ENCODE peak calls at places on chromosomes 12 and 14, in four cellular contexts. L is fibroblast of lung, U is IMR-90, Y is fibroblast of pulmonary artery. G is an unnamed sample.
A peak's percentile ranks its signal among the peaks of the same experiment; 100 is the strongest.

GRCh38 chr14:21436567-21437062 is 19.3 kb downstream of the CHD8 start:
- DNase-seq in U (no peak), L (no peak), Y (no peak), G (no peak)

GRCh38 chr12:31928246-31929139 is 30.7 kb upstream of the RESF1 start:
- DNase-seq in U (no peak), L (no peak), Y (no peak), G (no peak)

GRCh38 chr12:101501410-101502045 is 26.4 kb downstream of the SPIC start:
- DNase-seq in U (peak; percentile 5), L (no peak), Y (peak; percentile 10), G (peak; percentile 12)

GRCh38 chr12:38113991-38114390 is 202.6 kb upstream of the ALG10B start:
- DNase-seq in U (no peak), Y (no peak), L (no peak), G (no peak)

GRCh38 chr12:17928708-17929366 is 161.2 kb downstream of the RERGL start:
- DNase-seq in L (peak; percentile 84), Y (peak; percentile 40), U (peak; percentile 13), G (peak; percentile 72)

GRCh38 chr12:54588110-54588831 is at the start of gene PPP1R1A:
- DNase-seq in Y (no peak), U (no peak), L (no peak), G (no peak)

GRCh38 chr14:95490727-95491451 is 25.6 kb downstream of the SYNE3 start:
- DNase-seq in Y (peak; percentile 56), U (no peak), L (peak; percentile 29), G (peak; percentile 55)

GRCh38 chr14:86050072-86050683 is 520.2 kb downstream of the FLRT2 start:
- DNase-seq in L (no peak), Y (no peak), U (no peak), G (no peak)

GRCh38 chr12:106122004-106122403 is 16.8 kb downstream of the NUAK1 start:
- DNase-seq in Y (no peak), L (no peak), U (no peak), G (no peak)

GRCh38 chr14:33943081-33943480 is 7.8 kb downstream of the EGLN3 start:
- DNase-seq in L (no peak), Y (no peak), U (no peak), G (no peak)

GRCh38 chr12:7304456-7304855 is 584 bp downstream of the ACSM4 start:
- DNase-seq in U (no peak), L (no peak), Y (no peak), G (peak; percentile 7)

GRCh38 chr14:44449694-44450093 is 57.4 kb downstream of the FSCB start:
- DNase-seq in Y (no peak), U (no peak), L (no peak), G (no peak)

GRCh38 chr14:95533391-95533821 is 1.4 kb upstream of the GLRX5 start:
- DNase-seq in U (peak; percentile 65), Y (peak; percentile 59), L (peak; percentile 61), G (peak; percentile 61)

GRCh38 chr12:123519151-123520001 is 14.1 kb downstream of the RILPL1 start:
- DNase-seq in U (peak; percentile 56), Y (peak; percentile 30), L (peak; percentile 85), G (peak; percentile 35)

GRCh38 chr14:89402363-89402762 is 14.7 kb downstream of the FOXN3 start:
- DNase-seq in L (no peak), U (no peak), Y (no peak), G (no peak)

GRCh38 chr14:22791302-22791701 is 23.9 kb downstream of the SLC7A7 start:
- DNase-seq in U (peak; percentile 91), Y (peak; percentile 31), L (peak; percentile 84), G (peak; percentile 65)

GRCh38 chr14:100056964-100057817 is 8.0 kb upstream of the EVL start:
- DNase-seq in L (no peak), Y (peak; percentile 66), U (peak; percentile 43), G (peak; percentile 58)

GRCh38 chr14:59020382-59020781 is 168.1 kb upstream of the DAAM1 start:
- DNase-seq in L (peak; percentile 23), U (peak; percentile 46), Y (peak; percentile 57), G (peak; percentile 49)

GRCh38 chr14:104431929-104432541 is 147.5 kb upstream of the C14orf180 start:
- DNase-seq in L (no peak), Y (no peak), U (no peak), G (no peak)

GRCh38 chr12:76060111-76060510 is 24.4 kb downstream of the NAP1L1 start:
- DNase-seq in Y (no peak), U (no peak), L (no peak), G (no peak)

GRCh38 chr12:130849561-130850417 is 10.7 kb upstream of the STX2 start:
- DNase-seq in L (no peak), Y (no peak), U (no peak), G (no peak)

GRCh38 chr12:48996794-48997718 is 2.1 kb downstream of the DDN start:
- DNase-seq in U (peak; percentile 67), Y (peak; percentile 68), L (peak; percentile 60), G (peak; percentile 57)

GRCh38 chr14:31201111-31201510 is 6.5 kb downstream of the HECTD1 start:
- DNase-seq in U (no peak), Y (no peak), L (no peak), G (no peak)

GRCh38 chr12:68497702-68498101 is 113.0 kb upstream of the RAP1B start:
- DNase-seq in L (peak; percentile 100), U (peak; percentile 77), Y (peak; percentile 85), G (peak; percentile 93)

GRCh38 chr12:22981711-22982110 is 356.7 kb downstream of the ETNK1 start:
- DNase-seq in Y (peak; percentile 34), L (peak; percentile 24), U (peak; percentile 38), G (peak; percentile 64)

GRCh38 chr14:75088566-75089373 is 19.3 kb downstream of the ZC2HC1C start:
- DNase-seq in Y (peak; percentile 76), U (peak; percentile 65), L (peak; percentile 36), G (peak; percentile 63)

GRCh38 chr12:989751-990278 is 1.2 kb upstream of the ERC1 start:
- DNase-seq in L (peak; percentile 81), U (peak; percentile 81), Y (peak; percentile 74), G (peak; percentile 92)

GRCh38 chr12:110677206-110677911 is 11.6 kb downstream of the HVCN1 start:
- DNase-seq in Y (no peak), L (no peak), U (no peak), G (no peak)

GRCh38 chr12:132955933-132956725 is at the start of gene ZNF605:
- DNase-seq in L (peak; percentile 90), Y (peak; percentile 91), U (peak; percentile 89), G (peak; percentile 83)

GRCh38 chr12:67661311-67662011 is 12.9 kb downstream of the DYRK2 start:
- DNase-seq in L (peak; percentile 84), U (peak; percentile 87), Y (no peak), G (peak; percentile 87)

GRCh38 chr14:28297559-28297958 is 469.0 kb upstream of the FOXG1 start:
- DNase-seq in L (peak; percentile 63), U (no peak), Y (no peak), G (peak; percentile 7)

GRCh38 chr14:100256339-100256895 is 17.5 kb downstream of the YY1 start:
- DNase-seq in Y (no peak), L (no peak), U (no peak), G (no peak)

GRCh38 chr12:53430116-53430515 is 6.5 kb downstream of the AMHR2 start:
- DNase-seq in L (no peak), Y (no peak), U (no peak), G (no peak)

GRCh38 chr14:97948841-97949240 is 1151.7 kb downstream of the VRK1 start:
- DNase-seq in Y (no peak), U (no peak), L (no peak), G (no peak)

GRCh38 chr12:49206389-49206788 is 17.5 kb upstream of the TUBA1A start:
- DNase-seq in U (no peak), Y (no peak), L (no peak), G (no peak)

GRCh38 chr12:53431187-53431586 is 7.5 kb downstream of the AMHR2 start:
- DNase-seq in L (peak; percentile 23), U (peak; percentile 49), Y (no peak), G (peak; percentile 57)

GRCh38 chr12:38886064-38886463 is 19.3 kb downstream of the CPNE8 start:
- DNase-seq in U (no peak), L (peak; percentile 49), Y (peak; percentile 60), G (peak; percentile 91)

GRCh38 chr14:49420201-49420600 is 166.0 kb downstream of the RPS29 start:
- DNase-seq in Y (no peak), L (no peak), U (no peak), G (no peak)

GRCh38 chr14:50944647-50945413 is 547 bp upstream of the PYGL start:
- DNase-seq in L (peak; percentile 55), U (peak; percentile 35), Y (peak; percentile 55), G (peak; percentile 55)

DNA sequence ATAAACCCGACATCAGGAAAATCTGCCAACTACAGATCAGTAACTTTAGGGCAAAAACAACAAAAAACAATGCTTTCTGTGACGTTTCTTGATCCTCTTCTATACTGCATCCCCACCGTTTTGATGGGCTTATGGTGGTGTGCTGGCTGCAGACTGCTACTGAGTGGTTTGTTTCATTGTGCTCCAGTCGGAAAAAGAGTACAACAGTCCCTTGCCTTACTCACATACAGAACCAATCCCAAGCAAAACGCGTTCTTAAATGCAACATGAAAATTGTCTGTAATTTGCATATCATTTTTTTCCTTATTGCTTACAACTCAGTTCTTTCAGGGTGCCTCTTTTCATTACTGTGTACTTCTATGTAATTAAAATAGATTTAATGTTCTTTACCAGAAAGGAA is 2.3 kb downstream of the ETV6 start:
- DNase-seq in Y (no peak), L (peak; percentile 42), U (peak; percentile 42), G (peak; percentile 23)
- H3K4me3 ChIP-seq in Y (peak overlapping the region; percentile 92), L (peak overlapping the region; percentile 88), U (peak overlapping the region; percentile 98), G (peak overlapping the region; percentile 38)

DNA sequence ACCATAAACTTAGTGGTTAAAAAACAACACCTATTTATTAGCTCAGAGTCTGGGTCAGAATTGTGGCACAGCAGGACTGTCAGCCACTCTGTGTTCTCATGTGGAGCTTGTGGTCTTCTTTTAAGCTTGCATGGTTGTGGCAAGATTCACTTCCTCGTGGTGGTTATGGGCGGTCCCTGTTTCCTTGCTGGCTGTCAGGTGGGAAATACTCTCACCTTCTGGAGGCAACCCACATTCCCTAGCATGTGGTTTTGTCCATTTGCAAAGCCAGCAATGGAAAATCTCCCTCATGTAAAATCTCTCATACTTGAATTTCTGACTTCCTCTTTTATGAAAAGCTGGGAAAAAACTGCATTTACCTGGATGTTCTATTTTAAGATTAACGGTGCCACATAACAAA is 229.8 kb downstream of the ALX1 start:
- DNase-seq in L (peak; percentile 36), Y (no peak), U (no peak), G (no peak)
- H3K4me3 ChIP-seq in L (no peak overlapping the region), Y (no peak overlapping the region), U (no peak overlapping the region), G (no peak overlapping the region)

DNA sequence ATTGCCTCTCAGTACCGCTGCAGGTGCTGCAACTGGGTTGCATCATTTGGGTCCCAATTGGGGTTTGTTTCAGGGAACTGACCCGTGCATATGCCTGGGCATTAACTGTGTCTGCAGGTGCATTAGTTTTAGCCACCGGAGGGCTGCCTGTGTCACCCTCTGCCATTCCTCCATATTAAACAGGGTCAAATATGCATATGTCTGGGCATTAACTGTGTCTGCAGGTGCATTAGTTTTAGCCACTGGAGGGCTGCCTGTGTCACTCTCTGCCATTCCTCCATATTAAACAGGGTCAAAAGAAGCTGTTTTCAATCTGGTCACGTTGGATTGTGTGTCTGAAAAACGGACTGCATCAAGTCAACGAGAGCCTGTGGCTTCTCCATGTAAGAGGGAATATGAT is 1317.0 kb downstream of the TMEM121 start:
- DNase-seq in U (no peak), L (no peak), Y (no peak), G (no peak)
- H3K4me3 ChIP-seq in U (no peak overlapping the region), L (no peak overlapping the region), Y (no peak overlapping the region), G (no peak overlapping the region)

GRCh38 chr12:125331342-125332052 is 266.3 kb downstream of the AACS start:
- DNase-seq in Y (no peak), L (no peak), U (no peak), G (no peak)
- H3K4me3 ChIP-seq in Y (peak overlapping the region; percentile 48), L (peak overlapping the region; percentile 46), U (no peak overlapping the region), G (no peak overlapping the region)

G was measured in fibroblast of mammary gland.